ENCODE peak calls at places on chromosomes 1 and 21, in four cellular contexts. I is SK-N-SH, A is K562, X is H1. P is an unnamed sample.

GRCh38 chr1:67850611-67851075 is 17.4 kb upstream of the GNG12 start:
- DNase-seq in I (no peak), A (peak), X (no peak), P (no peak)

GRCh38 chr1:206744683-206745082 is 25.9 kb upstream of the IL19 start:
- DNase-seq in I (no peak), A (peak), X (no peak), P (no peak)

GRCh38 chr1:30618335-30618747 is 105.0 kb downstream of the MATN1 start:
- DNase-seq in I (no peak), A (no peak), X (no peak), P (no peak)

GRCh38 chr1:111948209-111949131 is 41.0 kb downstream of the KCND3 start:
- DNase-seq in I (peak), A (no peak), X (no peak), P (no peak)

GRCh38 chr1:214281902-214282695 is 1.1 kb downstream of the SMYD2 start:
- DNase-seq in I (peak), A (peak), X (no peak), P (no peak)

GRCh38 chr21:40902299-40902698 is 55.3 kb upstream of the DSCAM start:
- DNase-seq in I (no peak), A (no peak), X (no peak), P (no peak)

GRCh38 chr1:153277852-153278251 is 18.4 kb downstream of the LORICRIN start:
- DNase-seq in I (no peak), A (peak), X (no peak), P (no peak)

GRCh38 chr1:9196129-9197040 is 38.2 kb upstream of the H6PD start:
- DNase-seq in I (peak), A (peak), X (no peak), P (peak)

GRCh38 chr1:17292299-17293198 is 15.4 kb upstream of the PADI4 start:
- DNase-seq in I (no peak), A (no peak), X (no peak), P (no peak)

GRCh38 chr1:178122283-178122682 is 28.4 kb downstream of the RASAL2 start:
- DNase-seq in I (no peak), A (no peak), X (no peak), P (no peak)
- TF ChIP-seq NRF1 in I (no peak), A (no peak), X (no peak), P (no peak)

GRCh38 chr1:54488831-54489626 is 59.0 kb upstream of the ACOT11 start:
- DNase-seq in I (peak), A (peak), X (peak), P (no peak)
- TF ChIP-seq RAD21 in I (peak), A (peak), X (peak), P (peak)

GRCh38 chr1:114153621-114154145 is at the start of gene SYT6:
- DNase-seq in I (peak), A (no peak), X (no peak), P (no peak)
- TF ChIP-seq NRF1 in I (no peak), A (no peak), X (no peak), P (no peak)

DNA sequence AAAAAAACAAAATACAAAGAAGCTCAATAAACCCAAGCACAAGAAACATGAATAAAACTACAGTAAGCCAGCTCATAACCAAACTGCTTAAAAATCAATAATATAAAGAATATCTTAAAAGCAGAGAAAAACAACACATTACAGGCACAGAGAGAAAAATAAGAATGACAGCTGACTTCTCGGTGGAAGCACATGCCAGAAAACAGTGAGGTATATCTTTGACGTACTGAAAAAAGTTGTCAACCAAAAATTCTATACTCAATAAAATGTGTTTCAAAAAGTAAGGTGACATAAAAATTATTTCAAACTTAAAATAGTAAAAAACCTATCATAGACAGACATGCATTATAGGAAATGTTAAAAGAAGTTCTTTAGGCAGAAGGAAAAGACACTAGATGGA is 33.3 kb downstream of the ZZZ3 start:
- DNase-seq in I (no peak), A (no peak), X (no peak), P (no peak)
- TF ChIP-seq RAD21 in I (no peak), A (no peak), X (no peak), P (no peak)

DNA sequence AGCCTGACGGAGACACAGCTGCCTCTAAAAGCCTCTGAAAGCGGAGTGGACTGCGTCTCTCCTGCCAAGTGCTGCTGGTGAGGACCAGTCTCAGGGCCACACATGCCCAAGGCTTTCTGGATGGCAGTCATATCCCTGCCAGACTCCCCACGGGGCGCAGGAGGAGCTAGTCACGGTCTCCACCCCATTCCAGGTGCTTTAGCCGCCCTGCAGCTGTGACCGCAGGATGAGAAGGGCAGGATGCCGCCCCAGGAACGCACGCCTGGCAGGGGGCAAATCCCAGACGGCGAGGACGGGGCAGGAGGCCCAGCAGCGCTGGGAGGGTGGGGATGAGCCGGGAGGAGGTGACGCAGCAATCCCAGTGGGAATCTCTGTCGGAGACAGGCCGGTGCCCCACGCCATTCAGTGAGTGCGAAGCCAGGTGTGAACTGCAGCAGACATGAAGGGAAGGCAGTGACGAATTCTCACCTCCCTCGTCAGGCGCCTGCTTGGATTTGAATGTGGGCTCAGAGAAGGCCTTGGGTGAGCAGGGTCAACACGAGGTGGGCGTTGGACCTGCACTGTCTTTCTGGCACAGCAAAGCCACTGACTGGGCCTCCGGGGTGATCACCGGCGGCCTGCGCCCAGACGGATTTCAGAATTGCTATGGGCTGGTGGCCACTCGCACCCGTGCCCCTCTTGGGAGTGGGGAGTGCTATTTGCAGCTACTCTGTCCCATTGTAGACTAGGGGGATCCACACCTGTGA is 38.5 kb upstream of the SLC19A1 start:
- DNase-seq in I (peak), A (no peak), X (no peak), P (no peak)
- TF ChIP-seq NRF1 in I (no peak), A (no peak), X (no peak), P (no peak)

GRCh38 chr1:56576880-56577858 is 2.2 kb downstream of the PLPP3 start:
- DNase-seq in I (peak), A (peak), X (no peak), P (no peak)
- TF ChIP-seq RAD21 in I (peak), A (peak), X (peak), P (peak)

DNA sequence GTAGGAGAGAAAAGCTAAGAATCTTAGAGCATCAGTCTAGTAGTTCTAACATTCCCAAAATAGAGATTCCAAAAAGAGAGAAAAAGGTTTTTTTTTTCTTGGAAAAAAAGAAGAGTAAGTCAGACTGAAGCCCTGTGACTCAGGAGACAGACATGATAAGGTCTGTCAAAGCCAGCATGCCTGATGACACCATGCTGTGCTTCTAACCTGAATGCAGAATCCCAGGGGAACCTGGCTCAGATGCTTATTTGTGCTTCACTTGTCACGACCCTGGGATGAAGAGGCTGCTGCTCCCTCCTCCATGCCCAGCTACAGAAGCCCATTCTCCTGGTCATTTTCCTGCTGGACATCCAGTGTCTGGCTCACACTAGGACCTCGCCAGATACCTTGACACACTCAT is 44.3 kb downstream of the ERICH3 start:
- DNase-seq in I (no peak), A (no peak), X (peak), P (no peak)
- TF ChIP-seq NRF1 in I (no peak), A (no peak), X (no peak), P (no peak)

GRCh38 chr1:11502516-11502915 is 23.6 kb downstream of the DISP3 start:
- DNase-seq in I (no peak), A (no peak), X (no peak), P (no peak)
- TF ChIP-seq RAD21 in I (no peak), A (no peak), X (no peak), P (no peak)

GRCh38 chr1:57576750-57577149 is 152.9 kb upstream of the DAB1 start:
- DNase-seq in I (no peak), A (no peak), X (no peak), P (no peak)
- TF ChIP-seq NRF1 in I (no peak), A (no peak), X (no peak), P (no peak)